ENCODE peak calls at places on chromosome 10, in nine cellular contexts. F is dorsolateral prefrontal cortex, C is lung, X is pancreas, L is WTC11, H is GM23338, W is endothelial cell, N is A549, A is anterior cingulate cortex. I is an unnamed sample.
A peak's percentile ranks its signal among the peaks of the same experiment; 100 is the strongest.

GRCh38 chr10:103855424-103855823 is at the start of gene SH3PXD2A:
- DNase-seq in H (peak; percentile 72), W (peak; percentile 58), N (no peak), A (no peak), X (peak; percentile 76), L (peak; percentile 48), C (no peak), F (peak; percentile 29), I (no peak)

GRCh38 chr10:19816420-19817250 is at the start of gene PLXDC2:
- DNase-seq in H (peak; percentile 61), N (peak; percentile 25), A (peak; percentile 38), X (peak; percentile 62), F (peak; percentile 5), W (peak; percentile 55), L (peak; percentile 55), C (peak; percentile 52), I (no peak)

GRCh38 chr10:49152663-49153062 is 18.8 kb upstream of the FAM170B start:
- DNase-seq in C (no peak), H (no peak), F (no peak), X (no peak), N (no peak), A (no peak), L (no peak), W (no peak), I (no peak)

GRCh38 chr10:11551915-11552602 is 59.4 kb downstream of the USP6NL start:
- DNase-seq in W (no peak), H (no peak), N (peak; percentile 44), L (no peak), A (no peak), F (no peak), X (no peak), C (no peak), I (no peak)

GRCh38 chr10:47440207-47440606 is 43.7 kb downstream of the ANXA8 start:
- DNase-seq in W (no peak), L (no peak), X (no peak), F (no peak), H (peak; percentile 21), C (no peak), A (no peak), N (no peak), I (no peak)

GRCh38 chr10:62079885-62080559 is 178.5 kb downstream of the ARID5B start:
- DNase-seq in N (no peak), F (no peak), L (no peak), H (no peak), A (no peak), X (no peak), W (no peak), C (no peak), I (no peak)

GRCh38 chr10:74063256-74063655 is 65.3 kb downstream of the VCL start:
- DNase-seq in X (no peak), N (no peak), C (no peak), F (no peak), W (no peak), H (no peak), A (no peak), L (no peak), I (no peak)

GRCh38 chr10:85919358-85920022 is 447.1 kb downstream of the GRID1 start:
- DNase-seq in C (peak; percentile 16), F (no peak), N (no peak), L (no peak), X (no peak), H (no peak), A (no peak), W (no peak), I (no peak)

GRCh38 chr10:131444862-131445461 is 133.4 kb upstream of the TCERG1L start:
- DNase-seq in C (no peak), F (no peak), W (no peak), X (no peak), N (no peak), A (no peak), L (no peak), H (no peak), I (no peak)

GRCh38 chr10:132574783-132575319 is 37.3 kb downstream of the INPP5A start:
- DNase-seq in H (peak; percentile 63), W (no peak), X (no peak), N (no peak), L (peak; percentile 50), A (no peak), C (no peak), F (no peak), I (peak; percentile 54)

GRCh38 chr10:113625461-113626186 is 38.2 kb downstream of the NRAP start:
- DNase-seq in C (no peak), A (no peak), N (no peak), F (no peak), H (no peak), X (no peak), L (no peak), W (no peak), I (no peak)

GRCh38 chr10:115093286-115093775 is at the start of gene ATRNL1:
- DNase-seq in C (no peak), W (peak; percentile 55), F (no peak), X (no peak), L (peak; percentile 67), H (peak; percentile 64), A (no peak), N (peak; percentile 24), I (no peak)

GRCh38 chr10:51964630-51965029 is 265.2 kb upstream of the CSTF2T start:
- DNase-seq in X (no peak), N (no peak), F (no peak), A (no peak), W (no peak), C (no peak), L (no peak), H (no peak), I (no peak)

GRCh38 chr10:99855479-99856071 is 73.1 kb downstream of the ABCC2 start:
- DNase-seq in A (no peak), C (no peak), W (no peak), N (no peak), H (no peak), X (no peak), F (no peak), L (no peak), I (no peak)

GRCh38 chr10:120490288-120490687 is 33.3 kb downstream of the PLPP4 start:
- DNase-seq in H (peak; percentile 5), F (no peak), X (no peak), W (no peak), N (no peak), C (peak; percentile 7), A (no peak), L (no peak), I (no peak)

GRCh38 chr10:1620803-1621202 is 116.5 kb downstream of the ADARB2 start:
- DNase-seq in F (no peak), A (no peak), C (no peak), L (no peak), X (no peak), N (no peak), W (no peak), H (no peak), I (no peak)

GRCh38 chr10:116836902-116837513 is 12.3 kb upstream of the ENO4 start:
- DNase-seq in X (no peak), L (no peak), N (no peak), A (no peak), F (no peak), C (no peak), H (no peak), W (no peak), I (no peak)

GRCh38 chr10:80411267-80411668 is 2.9 kb downstream of the PRXL2A start:
- DNase-seq in A (no peak), X (peak; percentile 71), L (no peak), H (no peak), F (no peak), N (no peak), W (no peak), C (no peak), I (no peak)

GRCh38 chr10:17533731-17534130 is 79.3 kb upstream of the ST8SIA6 start:
- DNase-seq in W (no peak), H (no peak), L (no peak), A (no peak), N (no peak), X (no peak), F (no peak), C (no peak), I (no peak)

GRCh38 chr10:102157224-102157623 is 5.0 kb downstream of the NOLC1 start:
- DNase-seq in W (no peak), F (no peak), A (no peak), L (no peak), X (no peak), C (no peak), N (no peak), H (no peak), I (no peak)

I was measured in iPS DF 19.7.